ENCODE peak calls at places on chromosomes 13 and 19, in eight cellular contexts. N is activated naive CD8-positive, alpha-beta T cell treated with anti-CD3 and anti-CD28 coated beads, Interleukin-2, amount 50 U/mL, for 24 hours; H is HTR-8/SVneo; B is prostate gland; W is CD8-positive, alpha-beta T cell; L is T-helper 17 cell; S is neural progenitor cell; J is AG08396. X is an unnamed sample.
A peak's percentile ranks its signal among the peaks of the same experiment; 100 is the strongest.

GRCh38 chr13:106534844-106535551 is 464 bp downstream of the EFNB2 start:
- DNase-seq in L (peak; percentile 10), N (peak; percentile 10), W (peak; percentile 31), H (no peak), J (peak; percentile 36), B (no peak), S (no peak), X (peak; percentile 5)

GRCh38 chr19:2759392-2759791 is 19.6 kb upstream of the SLC39A3 start:
- DNase-seq in B (no peak), W (no peak), N (no peak), S (no peak), J (no peak), L (no peak), H (no peak), X (no peak)

GRCh38 chr19:41928754-41929535 is 696 bp upstream of the ERFL start:
- DNase-seq in H (no peak), J (no peak), S (peak; percentile 37), N (no peak), B (no peak), W (no peak), L (no peak), X (no peak)

GRCh38 chr13:83941669-83942335 is 59.5 kb upstream of the SLITRK1 start:
- DNase-seq in W (no peak), S (peak; percentile 44), N (no peak), J (no peak), L (no peak), B (no peak), H (no peak), X (no peak)

GRCh38 chr13:100707818-100708740 is 33.5 kb upstream of the TMTC4 start:
- DNase-seq in B (no peak), H (no peak), J (no peak), L (no peak), W (no peak), N (no peak), S (no peak), X (no peak)

GRCh38 chr13:33261426-33262068 is 24.0 kb downstream of the STARD13 start:
- DNase-seq in B (no peak), J (no peak), S (no peak), L (no peak), H (no peak), W (no peak), N (no peak), X (no peak)

GRCh38 chr19:14021474-14021873 is 6.5 kb upstream of the RLN3 start:
- DNase-seq in L (no peak), W (no peak), H (no peak), B (no peak), S (peak; percentile 53), N (no peak), J (no peak), X (no peak)

GRCh38 chr13:34816543-34816942 is 125.5 kb upstream of the NBEA start:
- DNase-seq in S (no peak), W (no peak), L (no peak), N (no peak), H (no peak), B (no peak), J (no peak), X (no peak)

GRCh38 chr19:35644206-35644986 is 2.9 kb downstream of the ETV2 start:
- DNase-seq in S (peak; percentile 96), L (peak; percentile 96), W (peak; percentile 93), B (peak; percentile 96), J (peak; percentile 96), N (peak; percentile 96), H (no peak), X (peak; percentile 99)

GRCh38 chr19:18741566-18742121 is 49.5 kb downstream of the COMP start:
- DNase-seq in L (no peak), N (no peak), S (no peak), B (peak; percentile 75), H (no peak), W (no peak), J (no peak), X (no peak)

GRCh38 chr13:43445651-43446050 is 341.1 kb downstream of the ENOX1 start:
- DNase-seq in B (no peak), L (no peak), N (no peak), W (no peak), S (no peak), J (no peak), H (no peak), X (no peak)

GRCh38 chr13:50085063-50085462 is 69.8 kb downstream of the KCNRG start:
- DNase-seq in J (no peak), L (no peak), S (peak; percentile 59), B (no peak), W (no peak), N (no peak), H (no peak), X (no peak)

GRCh38 chr19:50801107-50801506 is 10.9 kb downstream of the ACP4 start:
- DNase-seq in W (no peak), J (no peak), B (no peak), N (no peak), L (no peak), H (no peak), S (no peak), X (no peak)

GRCh38 chr19:4181053-4181508 is 1.3 kb downstream of the SIRT6 start:
- DNase-seq in J (no peak), S (no peak), L (no peak), N (no peak), W (no peak), H (no peak), B (no peak), X (no peak)

GRCh38 chr19:28168557-28168956 is 1044.4 kb downstream of the UQCRFS1 start:
- DNase-seq in H (no peak), L (no peak), S (peak; percentile 63), N (no peak), J (no peak), W (no peak), B (no peak), X (no peak)

GRCh38 chr19:11361037-11361770 is 6.0 kb downstream of the PLPPR2 start:
- DNase-seq in H (no peak), B (no peak), N (peak; percentile 36), W (no peak), J (peak; percentile 48), L (no peak), S (peak; percentile 97), X (no peak)

GRCh38 chr13:113090415-113090770 is 15.2 kb upstream of the F7 start:
- DNase-seq in N (no peak), H (no peak), W (no peak), B (no peak), L (no peak), J (no peak), S (no peak), X (no peak)

GRCh38 chr13:30388401-30389283 is 33.7 kb upstream of the UBE2L5 start:
- DNase-seq in L (no peak), S (peak; percentile 13), B (peak; percentile 68), W (no peak), J (peak; percentile 64), H (no peak), N (no peak), X (no peak)

GRCh38 chr19:13846533-13847032 is 30.4 kb upstream of the NANOS3 start:
- DNase-seq in W (peak; percentile 98), N (peak; percentile 99), L (peak; percentile 96), H (no peak), J (peak; percentile 93), B (peak; percentile 75), S (peak; percentile 64), X (peak; percentile 72)

GRCh38 chr19:1864480-1865171 is 1.2 kb upstream of the KLF16 start:
- DNase-seq in J (peak; percentile 85), H (peak; percentile 67), L (no peak), S (peak; percentile 91), W (peak; percentile 65), B (peak; percentile 58), N (peak; percentile 81), X (peak; percentile 78)

GRCh38 chr13:112934075-112934474 is 34.9 kb upstream of the MCF2L start:
- DNase-seq in B (no peak), H (no peak), S (no peak), N (no peak), J (no peak), L (no peak), W (no peak), X (no peak)

X was measured in HuH-7.